ENCODE peak calls at places on chromosomes 12 and 14, in five cellular contexts. W, V, S, G and K are unnamed samples.
A peak's percentile ranks its signal among the peaks of the same experiment; 100 is the strongest.

GRCh38 chr12:46103691-46104090 is 113.3 kb upstream of the SCAF11 start:
- DNase-seq in W (no peak), V (no peak), G (no peak), S (no peak), K (no peak)

GRCh38 chr14:47772652-47773051 is 97.2 kb upstream of the MDGA2 start:
- DNase-seq in S (no peak), V (no peak), W (no peak), G (no peak), K (no peak)

GRCh38 chr14:105448706-105449111 is 25.9 kb upstream of the CRIP2 start:
- DNase-seq in W (peak; percentile 38), G (peak; percentile 42), V (peak; percentile 54), S (peak; percentile 37), K (peak; percentile 63)

GRCh38 chr12:27319394-27319793 is 13.2 kb upstream of the BMAL2 start:
- DNase-seq in G (no peak), V (no peak), S (no peak), W (no peak), K (no peak)

GRCh38 chr12:112973712-112974305 is 4.5 kb upstream of the OAS2 start:
- DNase-seq in V (no peak), G (no peak), S (no peak), W (no peak), K (no peak)

GRCh38 chr14:79318371-79318770 is 892.9 kb downstream of the DIO2 start:
- DNase-seq in V (no peak), S (no peak), W (no peak), G (no peak), K (no peak)

GRCh38 chr12:52217223-52217622 is 15.8 kb upstream of the KRT7 start:
- DNase-seq in W (no peak), G (no peak), V (no peak), S (peak; percentile 96), K (peak; percentile 91)

GRCh38 chr14:105917933-105918436 is 391.6 kb downstream of the TMEM121 start:
- DNase-seq in S (no peak), V (no peak), G (no peak), W (no peak), K (no peak)

GRCh38 chr12:85076688-85077430 is 40.7 kb downstream of the LRRIQ1 start:
- DNase-seq in G (no peak), W (no peak), S (no peak), V (no peak), K (no peak)

GRCh38 chr12:5052348-5052747 is 8.7 kb downstream of the KCNA5 start:
- DNase-seq in W (no peak), V (no peak), G (no peak), S (no peak), K (no peak)

GRCh38 chr12:8692573-8692972 is 5.2 kb upstream of the RIMKLB start:
- DNase-seq in S (peak; percentile 33), V (no peak), G (no peak), W (no peak), K (peak; percentile 72)

GRCh38 chr12:131137836-131138637 is 184.3 kb downstream of the ADGRD1 start:
- DNase-seq in W (no peak), S (no peak), V (no peak), G (no peak), K (no peak)

GRCh38 chr12:85920324-85920947 is 46.3 kb downstream of the NTS start:
- DNase-seq in S (no peak), G (no peak), V (no peak), W (no peak), K (no peak)

GRCh38 chr12:14211829-14212455 is 153.5 kb upstream of the ATF7IP start:
- DNase-seq in S (no peak), W (no peak), V (no peak), G (no peak), K (peak; percentile 34)

GRCh38 chr14:42921876-42922275 is 1315.2 kb downstream of the LRFN5 start:
- DNase-seq in G (no peak), S (no peak), V (no peak), W (no peak), K (no peak)

GRCh38 chr14:48967419-48967818 is 618.8 kb downstream of the RPS29 start:
- DNase-seq in S (no peak), G (no peak), V (no peak), W (no peak), K (no peak)

GRCh38 chr14:101130861-101131260 is 227.3 kb upstream of the RTL1 start:
- DNase-seq in S (no peak), G (no peak), W (no peak), V (no peak), K (peak; percentile 8)

GRCh38 chr12:59891180-59891579 is 295.4 kb downstream of the SLC16A7 start:
- DNase-seq in S (no peak), W (no peak), G (no peak), V (no peak), K (no peak)

GRCh38 chr14:75711796-75712211 is 50.8 kb downstream of the TTLL5 start:
- DNase-seq in G (peak; percentile 13), V (no peak), W (no peak), S (peak; percentile 87), K (peak; percentile 54)

GRCh38 chr12:109393437-109394345 is 46.0 kb downstream of the MYO1H start:
- DNase-seq in V (peak; percentile 43), S (no peak), G (no peak), W (no peak), K (peak; percentile 49)

GRCh38 chr14:26448181-26448855 is 149.5 kb downstream of the NOVA1 start:
- DNase-seq in V (no peak), S (no peak), G (no peak), W (no peak), K (no peak)

GRCh38 chr14:61662437-61663311 is 32.6 kb upstream of the HIF1A start:
- DNase-seq in V (peak; percentile 76), S (no peak), W (no peak), G (no peak), K (peak; percentile 27)

GRCh38 chr12:84719997-84720396 is 192.6 kb downstream of the SLC6A15 start:
- DNase-seq in V (no peak), W (no peak), G (no peak), S (no peak), K (no peak)